ENCODE peak calls at places on chromosome 11, in four cellular contexts. Y is GM04504, X is dermis microvascular lymphatic vessel endothelial cell, D is HT1080. T is an unnamed sample.

GRCh38 chr11:17721242-17721999 is 2.0 kb downstream of the MYOD1 start:
- DNase-seq in Y (no peak), X (no peak), D (no peak), T (no peak)

GRCh38 chr11:35142481-35143207 is 3.7 kb downstream of the CD44 start:
- DNase-seq in Y (no peak), X (peak; percentile 53), D (peak; percentile 87), T (peak; percentile 20)

GRCh38 chr11:118051611-118052461 is 25.0 kb upstream of the TMPRSS4 start:
- DNase-seq in Y (no peak), X (no peak), D (no peak), T (no peak)

GRCh38 chr11:83711035-83711630 is 425.0 kb upstream of the CCDC90B start:
- DNase-seq in Y (no peak), X (no peak), D (no peak), T (no peak)

GRCh38 chr11:90476442-90477007 is 253.7 kb upstream of the CHORDC1 start:
- DNase-seq in Y (no peak), X (peak; percentile 39), D (peak; percentile 55), T (peak; percentile 70)

GRCh38 chr11:115132829-115133228 is 371.4 kb downstream of the CADM1 start:
- DNase-seq in Y (no peak), X (no peak), D (no peak), T (peak; percentile 19)

GRCh38 chr11:7019500-7020182 is 505 bp downstream of the ZNF214 start:
- DNase-seq in Y (no peak), X (no peak), D (no peak), T (no peak)

GRCh38 chr11:12005476-12005875 is 3.0 kb downstream of the DKK3 start:
- DNase-seq in Y (peak; percentile 64), X (peak; percentile 71), D (no peak), T (no peak)

GRCh38 chr11:11135820-11136476 is 217.1 kb downstream of the CSNK2A3 start:
- DNase-seq in Y (no peak), X (no peak), D (no peak), T (no peak)

GRCh38 chr11:57273448-57274058 is 36.5 kb upstream of the APLNR start:
- DNase-seq in Y (no peak), X (no peak), D (no peak), T (no peak)

GRCh38 chr11:62716206-62716605 is 8.7 kb downstream of the GNG3 start:
- DNase-seq in Y (no peak), X (no peak), D (no peak), T (no peak)

GRCh38 chr11:17013548-17014320 is 480 bp downstream of the PLEKHA7 start:
- DNase-seq in Y (no peak), X (no peak), D (no peak), T (peak; percentile 17)

GRCh38 chr11:23778971-23779370 is 717.9 kb upstream of the LUZP2 start:
- DNase-seq in Y (peak; percentile 3), X (no peak), D (no peak), T (no peak)

GRCh38 chr11:28598531-28598930 is 490.3 kb downstream of the METTL15 start:
- DNase-seq in Y (no peak), X (no peak), D (no peak), T (no peak)

GRCh38 chr11:108733479-108734116 is 68.7 kb downstream of the DDX10 start:
- DNase-seq in Y (no peak), X (peak; percentile 54), D (peak; percentile 62), T (peak; percentile 15)

GRCh38 chr11:70577948-70578347 is 179.6 kb downstream of the CTTN start:
- DNase-seq in Y (no peak), X (no peak), D (no peak), T (no peak)

GRCh38 chr11:129374993-129375721 is 491 bp upstream of the BARX2 start:
- DNase-seq in Y (no peak), X (peak; percentile 9), D (no peak), T (no peak)

GRCh38 chr11:119461250-119461963 is 38.4 kb upstream of the THY1 start:
- DNase-seq in Y (no peak), X (no peak), D (peak; percentile 38), T (no peak)

GRCh38 chr11:86686531-86686930 is 14.1 kb upstream of the ME3 start:
- DNase-seq in Y (no peak), X (no peak), D (no peak), T (no peak)

GRCh38 chr11:73866095-73866579 is 10.5 kb downstream of the COA4 start:
- DNase-seq in Y (no peak), X (peak; percentile 13), D (no peak), T (no peak)

GRCh38 chr11:40924915-40925314 is 534.5 kb downstream of the LRRC4C start:
- DNase-seq in Y (no peak), X (no peak), D (no peak), T (no peak)

GRCh38 chr11:10311802-10312201 is 6.9 kb downstream of the ADM start:
- DNase-seq in Y (no peak), X (no peak), D (no peak), T (no peak)